ENCODE peak calls at places on chromosomes 1 and 21, in ten cellular contexts. J, B, H, C, V, L, N, O, D and K are unnamed samples.
A peak's percentile ranks its signal among the peaks of the same experiment; 100 is the strongest.

GRCh38 chr1:226654046-226654445 is 85.0 kb downstream of the ITPKB start:
- DNase-seq in J (peak; percentile 36), H (no peak), B (peak; percentile 34), D (no peak), N (no peak), O (no peak), C (no peak), L (no peak), V (peak; percentile 35), K (peak; percentile 26)

GRCh38 chr1:29332204-29332603 is 95.9 kb downstream of the PTPRU start:
- DNase-seq in L (no peak), D (peak; percentile 39), J (peak; percentile 46), B (no peak), H (peak; percentile 42), N (no peak), O (no peak), C (no peak), V (no peak), K (peak; percentile 36)

GRCh38 chr1:169115891-169116585 is 9.5 kb downstream of the ATP1B1 start:
- DNase-seq in H (peak; percentile 81), V (peak; percentile 76), L (peak; percentile 48), B (peak; percentile 47), C (peak; percentile 83), D (no peak), O (no peak), J (peak; percentile 46), N (peak; percentile 70), K (no peak)

GRCh38 chr1:20978413-20978812 is 191.3 kb upstream of the HP1BP3 start:
- DNase-seq in J (no peak), L (no peak), D (no peak), N (no peak), B (no peak), H (no peak), V (no peak), C (no peak), O (no peak), K (no peak)

GRCh38 chr1:237748192-237748591 is 142.5 kb downstream of the ZP4 start:
- DNase-seq in H (no peak), B (no peak), O (no peak), J (no peak), V (no peak), L (no peak), D (no peak), N (no peak), C (no peak), K (no peak)

GRCh38 chr21:40768056-40768455 is 78.9 kb downstream of the DSCAM start:
- DNase-seq in B (no peak), V (no peak), J (no peak), L (no peak), H (no peak), N (no peak), O (no peak), C (no peak), D (no peak), K (no peak)

GRCh38 chr1:212562771-212563170 is 45.8 kb upstream of the ATF3 start:
- DNase-seq in C (no peak), D (no peak), J (no peak), V (no peak), O (no peak), B (no peak), H (no peak), L (no peak), N (no peak), K (no peak)

GRCh38 chr1:100606438-100606837 is 68.5 kb downstream of the GPR88 start:
- DNase-seq in H (peak; percentile 28), N (no peak), O (no peak), V (no peak), B (peak; percentile 69), D (peak; percentile 39), L (peak; percentile 24), C (peak; percentile 56), J (peak; percentile 68), K (peak; percentile 84)

GRCh38 chr1:53572061-53572801 is 113.0 kb downstream of the DMRTB1 start:
- DNase-seq in C (peak; percentile 37), H (no peak), L (no peak), J (peak; percentile 89), B (peak; percentile 61), O (no peak), N (peak; percentile 75), D (no peak), V (no peak), K (peak; percentile 51)

DNA sequence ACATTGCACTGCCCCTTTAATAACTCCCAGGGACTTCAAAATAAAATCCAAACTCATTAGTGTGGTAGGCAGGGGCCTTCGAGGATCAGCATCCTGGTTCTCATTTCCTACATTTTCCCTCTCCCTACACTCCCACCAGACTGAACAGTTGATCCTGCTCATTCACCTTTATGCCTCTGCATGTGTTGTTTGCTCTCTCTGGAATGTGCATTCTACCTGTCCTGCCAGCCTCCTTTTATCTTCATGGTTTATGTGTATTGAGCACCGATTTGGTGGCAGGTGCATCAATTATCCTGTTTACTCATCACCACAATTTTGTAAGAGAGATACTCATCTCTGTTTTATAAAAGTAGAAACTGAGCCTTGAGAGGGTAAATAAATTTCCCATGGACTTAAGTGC is 125.0 kb downstream of the ADSS2 start:
- DNase-seq in L (no peak), D (no peak), O (no peak), V (no peak), B (no peak), H (no peak), C (peak; percentile 7), J (no peak), N (no peak), K (no peak)
- H3K4me3 ChIP-seq in L (no peak overlapping the region), D (no peak overlapping the region), O (no peak overlapping the region), V (no peak overlapping the region), B (no peak overlapping the region), H (no peak overlapping the region), C (no peak overlapping the region), J (no peak overlapping the region), N (no peak overlapping the region), K (no peak overlapping the region)

DNA sequence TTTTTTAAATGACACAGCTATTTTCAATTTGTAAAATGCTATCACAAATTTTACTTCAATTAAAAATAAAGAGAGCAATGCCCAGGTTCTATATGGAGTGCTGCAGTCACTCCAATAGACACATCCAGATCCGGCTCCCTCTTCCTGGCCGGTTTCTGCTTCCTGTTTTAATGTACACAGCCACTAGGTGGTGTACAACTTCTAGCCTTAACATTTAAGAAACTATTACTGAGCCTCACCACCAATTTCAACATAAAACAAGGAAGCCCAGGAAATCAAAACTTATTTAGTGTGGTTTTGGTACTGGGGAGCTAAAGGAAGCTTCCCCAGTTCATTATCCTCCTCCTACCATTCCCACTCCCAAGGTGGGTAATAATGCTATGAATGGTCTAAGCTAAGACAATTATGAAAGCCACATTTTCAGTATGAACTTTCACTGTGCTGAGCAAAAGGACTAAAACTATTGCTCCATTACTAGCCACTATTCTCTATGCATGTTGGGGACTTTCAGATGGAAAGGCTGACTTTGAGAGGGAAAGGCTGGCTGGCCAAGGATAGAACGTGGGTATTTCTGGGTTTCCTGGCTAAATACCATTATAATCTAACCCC is 25.5 kb upstream of the MTMR11 start:
- DNase-seq in D (peak; percentile 76), H (peak; percentile 68), V (peak; percentile 54), C (no peak), L (no peak), J (peak; percentile 84), O (peak; percentile 26), N (peak; percentile 51), B (peak; percentile 79), K (peak; percentile 90)
- TF ChIP-seq CTCF in D (peak; percentile 29), H (peak; percentile 73), V (peak; percentile 81), C (peak; percentile 83), L (peak; percentile 87), J (peak; percentile 48), O (peak; percentile 60), N (peak; percentile 82), B (peak; percentile 69), K (peak; percentile 64)

GRCh38 chr1:235074335-235075120 is 54.1 kb downstream of the TOMM20 start:
- DNase-seq in D (no peak), V (peak; percentile 51), J (peak; percentile 85), L (peak; percentile 45), C (peak; percentile 90), N (peak; percentile 34), B (peak; percentile 66), H (peak; percentile 60), O (peak; percentile 68), K (peak; percentile 92)

GRCh38 chr1:235075121-235075954 is 53.3 kb downstream of the TOMM20 start:
- DNase-seq in J (peak; percentile 92), O (peak; percentile 74), N (peak; percentile 77), H (no peak), D (no peak), C (peak; percentile 67), B (peak; percentile 92), L (peak; percentile 74), V (peak; percentile 81), K (peak; percentile 97)

GRCh38 chr1:235076504-235077162 is 52.0 kb downstream of the TOMM20 start:
- DNase-seq in D (no peak), O (no peak), N (no peak), H (no peak), B (no peak), J (no peak), C (no peak), V (peak; percentile 17), L (no peak), K (no peak)

GRCh38 chr1:235077163-235077540 is 51.5 kb downstream of the TOMM20 start:
- DNase-seq in D (no peak), V (peak; percentile 13), N (no peak), B (no peak), L (no peak), J (no peak), O (no peak), H (no peak), C (no peak), K (no peak)

DNA sequence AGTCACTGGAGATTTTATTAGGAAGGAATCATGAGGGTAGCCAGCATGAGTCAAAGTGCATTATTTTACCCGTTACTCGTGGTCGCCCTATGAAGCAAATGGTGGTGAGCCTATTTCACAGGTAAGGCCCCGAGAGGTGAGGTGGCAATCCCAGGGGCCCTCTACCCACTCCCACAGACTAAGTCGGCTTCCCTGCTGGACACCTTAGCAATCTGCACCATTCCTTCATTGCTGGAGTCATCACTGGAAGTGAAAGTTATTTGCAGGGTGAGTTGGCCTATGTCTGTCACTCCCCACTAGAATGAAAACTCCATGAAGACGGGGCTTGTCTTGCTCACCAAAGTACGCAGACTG is 52.7 kb downstream of the TOMM20 start:
- DNase-seq in N (no peak), H (no peak), C (no peak), J (no peak), B (no peak), V (peak; percentile 34), L (no peak), O (no peak), D (no peak), K (no peak)
- H3K4me3 ChIP-seq in N (no peak overlapping the region), H (no peak overlapping the region), C (no peak overlapping the region), J (no peak overlapping the region), B (no peak overlapping the region), V (no peak overlapping the region), L (peak overlapping the region; percentile 36), O (no peak overlapping the region), D (no peak overlapping the region), K (no peak overlapping the region)

DNA sequence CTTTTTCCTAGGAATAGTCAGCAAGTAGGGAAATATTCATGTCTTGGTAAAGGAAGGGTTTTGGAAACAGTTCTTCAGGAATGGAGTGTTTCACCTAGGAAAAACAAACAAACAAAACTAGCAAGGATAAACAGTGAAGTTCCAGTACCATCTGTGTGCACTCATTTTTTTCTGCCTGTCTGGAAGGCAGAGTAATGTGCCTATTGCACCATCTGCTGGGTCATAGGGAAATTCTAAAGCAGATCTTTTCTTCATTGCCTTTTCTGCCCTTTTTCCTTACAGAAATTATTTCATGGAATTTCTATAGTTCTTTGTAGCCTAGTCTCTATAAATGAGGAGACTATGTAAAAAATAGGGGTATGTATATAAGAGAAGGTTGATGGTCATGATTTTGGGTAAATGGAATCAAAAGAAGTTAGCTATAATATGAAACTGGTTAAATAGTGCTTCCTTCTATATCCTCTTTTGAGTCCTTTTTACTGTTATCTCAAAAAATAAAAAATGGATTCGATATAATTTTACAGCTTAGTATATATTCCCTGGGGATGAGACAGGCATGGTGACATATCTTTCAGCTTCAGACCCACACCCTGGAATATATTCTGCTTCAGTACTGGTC is 3.4 kb upstream of the HRNR start:
- DNase-seq in J (peak; percentile 21), H (no peak), D (no peak), C (no peak), L (no peak), V (no peak), N (no peak), B (no peak), O (no peak), K (peak; percentile 2)
- TF ChIP-seq CTCF in J (no peak), H (no peak), D (no peak), C (peak; percentile 50), L (peak; percentile 32), V (no peak), N (peak; percentile 3), B (peak; percentile 27), O (peak; percentile 18), K (peak; percentile 14)